ENCODE peak calls at places on chromosomes 11 and 22, in eight cellular contexts. F is colonic mucosa, T is GM12865, Z is cardiac fibroblast, K is dorsolateral prefrontal cortex, E is IMR-90, A is progenitor cell of endocrine pancreas, J is HFF-Myc. Q is an unnamed sample.

GRCh38 chr22:21918466-21919185 is 34.0 kb downstream of the PPM1F start:
- DNase-seq in J (no peak), Z (no peak), E (no peak), T (no peak), K (no peak), A (no peak), F (no peak), Q (no peak)

GRCh38 chr22:46436595-46437163 is 100.7 kb downstream of the CELSR1 start:
- DNase-seq in F (no peak), J (no peak), A (no peak), E (peak), T (no peak), Z (no peak), K (no peak), Q (no peak)

GRCh38 chr22:41330169-41330568 is 28.8 kb downstream of the ZC3H7B start:
- DNase-seq in A (no peak), J (no peak), T (no peak), K (no peak), Z (no peak), E (no peak), F (no peak), Q (no peak)

GRCh38 chr22:38320605-38321402 is 3.6 kb upstream of the CSNK1E start:
- DNase-seq in Z (no peak), K (no peak), E (no peak), A (no peak), T (no peak), J (no peak), F (no peak), Q (no peak)

GRCh38 chr11:76025068-76025467 is 181.2 kb downstream of the WNT11 start:
- DNase-seq in J (peak), T (peak), K (no peak), E (peak), Z (peak), A (no peak), F (no peak), Q (no peak)

GRCh38 chr11:610146-610801 is 5.5 kb downstream of the IRF7 start:
- DNase-seq in F (no peak), Z (no peak), A (no peak), T (no peak), J (no peak), K (no peak), E (no peak), Q (no peak)

GRCh38 chr11:17744151-17744940 is 9.8 kb downstream of the KCNC1 start:
- DNase-seq in Z (no peak), J (no peak), A (no peak), E (peak), F (no peak), T (no peak), K (no peak), Q (no peak)

GRCh38 chr22:35352214-35353111 is 28.4 kb upstream of the HMOX1 start:
- DNase-seq in Z (no peak), F (peak), A (no peak), E (no peak), J (no peak), K (peak), T (peak), Q (no peak)

GRCh38 chr22:47266329-47266728 is 503.9 kb downstream of the TBC1D22A start:
- DNase-seq in A (no peak), Z (no peak), E (no peak), F (no peak), K (no peak), T (no peak), J (no peak), Q (no peak)

GRCh38 chr11:6812391-6813005 is 13.0 kb upstream of the OR6A2 start:
- DNase-seq in K (no peak), J (no peak), E (peak), A (no peak), F (peak), T (peak), Z (peak), Q (no peak)

GRCh38 chr11:73249858-73250773 is 22.0 kb upstream of the P2RY6 start:
- DNase-seq in Z (peak), J (no peak), E (no peak), T (no peak), F (no peak), A (no peak), K (no peak), Q (no peak)

GRCh38 chr11:94671553-94672366 is 96.4 kb upstream of the AMOTL1 start:
- DNase-seq in A (no peak), F (no peak), Z (no peak), T (no peak), K (no peak), J (no peak), E (no peak), Q (no peak)

GRCh38 chr11:86978756-86979608 is 23.8 kb upstream of the FZD4 start:
- DNase-seq in T (peak), A (no peak), K (no peak), Z (peak), J (peak), E (peak), F (no peak), Q (no peak)

GRCh38 chr22:30880181-30880601 is 88.4 kb downstream of the MORC2 start:
- DNase-seq in A (no peak), Z (no peak), T (no peak), E (no peak), F (no peak), K (no peak), J (no peak), Q (no peak)

GRCh38 chr22:41009222-41009948 is 58.2 kb downstream of the RBX1 start:
- DNase-seq in J (peak), K (no peak), F (peak), Z (peak), E (peak), T (no peak), A (no peak), Q (no peak)

GRCh38 chr11:119742263-119742861 is 13.4 kb upstream of the NECTIN1 start:
- DNase-seq in K (no peak), E (no peak), Z (peak), A (peak), J (no peak), F (peak), T (no peak), Q (no peak)

GRCh38 chr22:37282385-37282677 is at the start of gene CYTH4:
- DNase-seq in E (no peak), F (peak), A (no peak), Z (no peak), K (no peak), T (peak), J (no peak), Q (no peak)

GRCh38 chr11:32279672-32280071 is 155.7 kb downstream of the WT1 start:
- DNase-seq in T (no peak), Z (no peak), F (no peak), A (no peak), E (no peak), K (no peak), J (no peak), Q (no peak)

GRCh38 chr11:63560506-63561179 is 2.5 kb downstream of the PLAAT2 start:
- DNase-seq in Z (peak), A (no peak), K (no peak), E (no peak), J (no peak), F (peak), T (no peak), Q (no peak)

GRCh38 chr11:128457874-128458273 is 129.5 kb downstream of the ETS1 start:
- DNase-seq in A (no peak), K (no peak), T (no peak), F (no peak), J (peak), Z (no peak), E (no peak), Q (no peak)

GRCh38 chr11:109961261-109961660 is 131.9 kb upstream of the ZC3H12C start:
- DNase-seq in E (no peak), F (no peak), J (no peak), T (no peak), K (no peak), A (no peak), Z (no peak), Q (no peak)

GRCh38 chr11:67384851-67385366 is 6.9 kb upstream of the RAD9A start:
- DNase-seq in T (no peak), E (peak), A (no peak), Z (peak), K (no peak), F (no peak), J (no peak), Q (no peak)

GRCh38 chr22:28917747-28918543 is 34.6 kb downstream of the ZNRF3 start:
- DNase-seq in F (peak), A (peak), K (no peak), T (no peak), E (peak), J (no peak), Z (peak), Q (no peak)

GRCh38 chr11:120186799-120187591 is 23.8 kb upstream of the OAF start:
- DNase-seq in K (no peak), Z (peak), F (peak), T (peak), A (no peak), J (no peak), E (peak), Q (no peak)

GRCh38 chr11:72578541-72578940 is 95.7 kb downstream of the PDE2A start:
- DNase-seq in K (no peak), F (no peak), T (no peak), E (no peak), J (no peak), Z (no peak), A (no peak), Q (no peak)

GRCh38 chr11:116533186-116533825 is 239.5 kb downstream of the BUD13 start:
- DNase-seq in K (no peak), A (no peak), Z (no peak), T (no peak), J (no peak), F (no peak), E (no peak), Q (no peak)
- TF ChIP-seq CTCF in K (peak), A (no peak), Z (no peak), T (no peak), J (no peak), F (no peak), E (no peak), Q (peak)

DNA sequence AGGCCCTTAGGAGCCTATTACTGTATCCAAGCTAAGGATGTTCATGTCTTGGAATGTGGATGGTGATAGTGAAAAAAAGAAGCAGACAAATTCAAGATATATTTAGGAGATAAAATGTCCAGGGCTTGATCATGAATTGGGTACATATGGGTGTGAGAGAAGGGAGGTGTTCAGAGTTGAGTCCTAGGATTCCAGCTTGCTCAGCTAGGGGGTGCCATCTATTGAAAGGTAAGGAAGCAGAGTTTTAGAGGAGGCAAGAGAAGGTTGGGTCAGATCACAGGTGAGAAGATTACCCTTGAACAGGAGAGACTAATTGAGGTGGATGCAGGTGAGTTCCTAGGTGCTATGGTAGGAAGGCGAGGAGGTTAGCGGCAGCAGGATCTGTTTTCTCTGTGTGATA is 60.5 kb downstream of the GRAMD1B start:
- DNase-seq in E (no peak), J (no peak), A (no peak), F (no peak), T (no peak), K (no peak), Z (no peak), Q (no peak)
- TF ChIP-seq CTCF in E (no peak), J (no peak), A (no peak), F (no peak), T (no peak), K (no peak), Z (no peak), Q (no peak)

GRCh38 chr11:3169952-3170755 is 5.0 kb upstream of the OSBPL5 start:
- DNase-seq in F (no peak), Z (no peak), T (no peak), A (no peak), J (no peak), K (peak), E (peak), Q (no peak)
- TF ChIP-seq CTCF in F (no peak), Z (no peak), T (no peak), A (no peak), J (no peak), K (no peak), E (no peak), Q (no peak)

GRCh38 chr11:78244080-78244479 is 55.4 kb downstream of the USP35 start:
- DNase-seq in T (no peak), E (no peak), K (no peak), Z (peak), J (no peak), F (no peak), A (no peak), Q (no peak)
- TF ChIP-seq CTCF in T (no peak), E (no peak), K (no peak), Z (no peak), J (no peak), F (no peak), A (no peak), Q (no peak)

DNA sequence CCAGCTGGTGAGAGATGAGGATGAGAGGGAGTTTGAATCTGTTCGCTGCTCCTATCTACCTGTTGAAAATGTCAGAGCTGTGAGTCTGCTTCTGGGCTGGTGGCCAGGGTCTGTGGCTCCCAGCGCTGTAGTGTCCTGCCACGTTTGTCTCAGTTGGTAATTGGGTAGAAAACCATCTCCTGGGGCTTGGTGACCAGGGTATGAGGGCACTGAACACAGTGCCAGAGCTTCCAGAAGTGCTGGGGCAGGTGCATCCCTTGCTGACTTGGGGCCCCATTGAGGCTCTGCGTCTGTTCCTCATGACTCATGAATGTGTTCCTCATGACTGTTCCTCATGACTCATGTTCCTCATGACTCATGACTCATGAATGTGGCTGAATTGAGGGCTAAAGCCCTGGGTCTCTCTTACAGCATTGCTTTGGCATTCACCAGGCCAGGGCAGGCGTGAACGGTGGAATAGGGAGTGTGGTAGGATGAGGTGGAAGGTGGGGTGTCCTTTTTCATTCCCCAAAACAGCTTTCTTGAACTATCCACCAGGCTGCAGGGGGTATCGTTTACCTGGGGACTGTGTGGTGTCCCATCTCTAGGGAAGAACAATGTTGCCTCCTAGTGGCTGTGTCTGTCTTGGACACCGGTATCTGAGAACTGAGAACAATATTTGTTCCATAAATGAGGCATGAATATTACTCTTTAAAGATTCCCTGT is 139.5 kb downstream of the COMMD9 start:
- DNase-seq in Z (peak), E (peak), J (peak), K (no peak), F (peak), A (no peak), T (peak), Q (no peak)
- TF ChIP-seq CTCF in Z (peak), E (peak), J (peak), K (peak), F (no peak), A (peak), T (peak), Q (peak)